ENCODE peak calls at places on chromosomes 1 and 21, in eight cellular contexts. K, I, A, D, R, E, P and G are unnamed samples.

GRCh38 chr1:219917851-219918466 is 10.4 kb downstream of the SLC30A10 start:
- DNase-seq in K (no peak), I (no peak), A (peak), D (no peak), R (peak), E (no peak), P (no peak), G (no peak)

GRCh38 chr1:57112148-57112547 is 146.3 kb upstream of the C8B start:
- DNase-seq in K (no peak), I (no peak), A (no peak), D (no peak), R (no peak), E (peak), P (no peak), G (peak)

GRCh38 chr1:201710632-201711031 is 118.3 kb upstream of the IPO9 start:
- DNase-seq in K (no peak), I (no peak), A (no peak), D (no peak), R (no peak), E (no peak), P (no peak), G (no peak)

GRCh38 chr1:202957733-202958543 is at the start of gene ADIPOR1:
- DNase-seq in K (no peak), I (peak), A (peak), D (peak), R (peak), E (peak), P (peak), G (peak)

GRCh38 chr1:92927870-92928269 is 33.4 kb downstream of the DIPK1A start:
- DNase-seq in K (no peak), I (no peak), A (no peak), D (no peak), R (no peak), E (no peak), P (no peak), G (no peak)

GRCh38 chr21:42209801-42210479 is 9.0 kb upstream of the ABCG1 start:
- DNase-seq in K (no peak), I (no peak), A (no peak), D (peak), R (no peak), E (peak), P (no peak), G (no peak)

GRCh38 chr1:22751124-22751531 is 40.5 kb downstream of the EPHB2 start:
- DNase-seq in K (no peak), I (no peak), A (peak), D (peak), R (no peak), E (no peak), P (no peak), G (no peak)

GRCh38 chr1:41878495-41878894 is 40.2 kb downstream of the HIVEP3 start:
- DNase-seq in K (no peak), I (no peak), A (no peak), D (no peak), R (no peak), E (no peak), P (no peak), G (no peak)

GRCh38 chr1:53971718-53972117 is 25.6 kb downstream of the LRRC42 start:
- DNase-seq in K (peak), I (no peak), A (no peak), D (no peak), R (peak), E (no peak), P (no peak), G (no peak)

GRCh38 chr1:81650741-81651140 is 150.0 kb upstream of the ADGRL2 start:
- DNase-seq in K (no peak), I (no peak), A (no peak), D (no peak), R (no peak), E (no peak), P (no peak), G (no peak)

GRCh38 chr1:44200336-44200735 is 12.9 kb upstream of the DMAP1 start:
- DNase-seq in K (no peak), I (no peak), A (no peak), D (no peak), R (no peak), E (no peak), P (no peak), G (no peak)

GRCh38 chr1:180927841-180928240 is 15.1 kb downstream of the KIAA1614 start:
- DNase-seq in K (no peak), I (no peak), A (no peak), D (no peak), R (no peak), E (no peak), P (no peak), G (no peak)

GRCh38 chr1:204494281-204495077 is at the start of gene PIK3C2B:
- DNase-seq in K (peak), I (peak), A (peak), D (peak), R (peak), E (peak), P (peak), G (peak)

GRCh38 chr1:145720556-145720877 is 1.2 kb downstream of the CD160 start:
- DNase-seq in K (peak), I (no peak), A (no peak), D (no peak), R (peak), E (no peak), P (no peak), G (no peak)

GRCh38 chr1:62180649-62181048 is 14.0 kb upstream of the L1TD1 start:
- DNase-seq in K (no peak), I (no peak), A (peak), D (peak), R (no peak), E (no peak), P (no peak), G (no peak)

GRCh38 chr1:90763506-90763905 is 46.4 kb upstream of the BARHL2 start:
- DNase-seq in K (no peak), I (no peak), A (no peak), D (no peak), R (no peak), E (no peak), P (no peak), G (no peak)

GRCh38 chr1:168623003-168623828 is 46.8 kb downstream of the XCL1 start:
- DNase-seq in K (no peak), I (peak), A (peak), D (no peak), R (peak), E (no peak), P (no peak), G (peak)

GRCh38 chr21:15706686-15707085 is 23.1 kb upstream of the USP25 start:
- DNase-seq in K (peak), I (peak), A (no peak), D (peak), R (peak), E (peak), P (no peak), G (no peak)

GRCh38 chr1:185991266-185991665 is 257.1 kb downstream of the HMCN1 start:
- DNase-seq in K (no peak), I (no peak), A (no peak), D (no peak), R (no peak), E (no peak), P (no peak), G (no peak)

GRCh38 chr1:229296541-229296941 is 25.6 kb downstream of the RAB4A start:
- DNase-seq in K (peak), I (no peak), A (no peak), D (no peak), R (peak), E (no peak), P (peak), G (no peak)

GRCh38 chr1:9120312-9120958 is 8.5 kb downstream of the GPR157 start:
- DNase-seq in K (no peak), I (no peak), A (no peak), D (no peak), R (no peak), E (no peak), P (no peak), G (no peak)

GRCh38 chr1:109371271-109371739 is 26.4 kb downstream of the SORT1 start:
- DNase-seq in K (no peak), I (no peak), A (no peak), D (no peak), R (no peak), E (no peak), P (no peak), G (no peak)

GRCh38 chr1:23344987-23345472 is 946 bp upstream of the HNRNPR start:
- DNase-seq in K (no peak), I (no peak), A (no peak), D (no peak), R (no peak), E (no peak), P (no peak), G (no peak)

GRCh38 chr1:10074059-10074854 is 41.5 kb downstream of the UBE4B start:
- DNase-seq in K (peak), I (peak), A (peak), D (no peak), R (peak), E (no peak), P (no peak), G (no peak)

GRCh38 chr1:204461331-204462228 is 33.0 kb downstream of the PIK3C2B start:
- DNase-seq in K (no peak), I (no peak), A (peak), D (no peak), R (no peak), E (no peak), P (peak), G (peak)

GRCh38 chr1:11862890-11863289 is 4.1 kb upstream of the NPPB start:
- DNase-seq in K (no peak), I (no peak), A (no peak), D (no peak), R (peak), E (no peak), P (no peak), G (no peak)

GRCh38 chr1:43272161-43272560 is 2.4 kb downstream of the TMEM125 start:
- DNase-seq in K (no peak), I (no peak), A (peak), D (peak), R (no peak), E (peak), P (no peak), G (no peak)

GRCh38 chr1:207364622-207365021 is 43.1 kb downstream of the CD55 start:
- DNase-seq in K (no peak), I (no peak), A (no peak), D (no peak), R (no peak), E (no peak), P (no peak), G (no peak)

GRCh38 chr1:11473635-11474034 is 5.3 kb upstream of the DISP3 start:
- DNase-seq in K (no peak), I (no peak), A (no peak), D (no peak), R (no peak), E (peak), P (no peak), G (peak)

GRCh38 chr1:15288173-15288926 is 41.3 kb downstream of the FHAD1 start:
- DNase-seq in K (no peak), I (no peak), A (no peak), D (no peak), R (no peak), E (peak), P (no peak), G (no peak)

DNA sequence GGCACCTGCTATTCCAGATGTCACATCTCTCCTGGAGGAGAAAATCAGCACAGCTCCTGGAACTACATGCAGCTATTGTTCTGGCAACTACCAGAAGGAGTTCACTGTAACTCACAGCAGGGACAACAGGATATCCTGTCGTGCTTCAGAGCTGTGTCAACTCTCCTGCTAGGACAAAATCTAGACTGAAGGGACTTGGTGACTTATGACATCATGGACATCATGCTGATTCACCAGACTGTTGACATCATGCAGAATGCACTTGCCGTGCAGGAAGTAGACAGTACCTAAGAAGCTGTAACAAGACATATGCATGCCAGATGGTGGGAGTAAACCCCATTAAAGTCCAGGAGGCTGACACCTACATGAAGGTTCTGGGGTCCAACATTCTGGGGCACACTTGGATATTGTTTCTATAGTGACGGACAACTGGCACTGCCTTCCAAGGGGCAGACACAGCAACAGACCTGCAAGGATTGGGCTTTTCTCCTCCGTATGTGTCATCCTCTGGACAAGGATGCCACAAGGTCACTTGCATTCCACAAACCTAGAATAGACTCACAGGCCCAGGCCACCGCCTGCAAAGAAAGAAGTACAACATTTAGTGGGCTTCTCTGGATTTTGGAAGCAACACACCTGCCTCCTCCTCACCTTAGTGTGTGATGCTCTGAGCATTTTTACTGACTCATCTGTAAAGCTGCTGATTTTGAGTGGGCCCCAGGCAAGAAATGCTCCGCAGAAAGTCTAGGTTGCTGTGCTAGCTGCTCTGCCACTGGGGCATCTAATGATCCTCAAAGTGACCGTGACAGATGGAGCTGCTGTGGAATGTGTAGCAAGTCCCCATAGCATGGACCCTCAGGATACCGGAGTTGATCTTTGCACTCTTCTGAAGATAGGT is 249.2 kb downstream of the MATN1 start:
- DNase-seq in K (no peak), I (no peak), A (peak), D (peak), R (no peak), E (no peak), P (no peak), G (peak)
- H3K27ac ChIP-seq in K (no peak), I (no peak), A (no peak), D (no peak), R (no peak), E (no peak), P (no peak), G (no peak)

DNA sequence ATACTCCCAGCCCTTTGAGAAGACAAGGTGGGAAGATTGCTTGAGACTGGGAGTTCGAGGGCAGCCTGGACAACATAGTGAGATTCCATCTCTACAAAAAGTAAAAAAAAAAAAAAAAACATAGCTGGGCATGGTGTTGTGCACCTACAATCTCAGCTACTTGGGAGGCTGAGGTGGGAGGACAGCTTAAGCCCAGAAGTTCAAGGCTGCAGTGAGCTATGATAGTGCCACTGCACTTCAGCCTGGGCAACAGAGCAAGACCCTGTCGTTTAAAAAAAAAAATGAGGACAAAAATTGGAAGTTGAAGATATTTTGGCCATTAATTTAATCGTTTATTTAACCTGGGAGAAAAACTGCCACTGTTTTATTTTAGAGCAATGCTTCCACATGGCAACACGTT is 1.1 kb downstream of the URB1 start:
- DNase-seq in K (no peak), I (no peak), A (no peak), D (no peak), R (no peak), E (no peak), P (no peak), G (no peak)
- H3K27ac ChIP-seq in K (no peak), I (peak), A (no peak), D (peak), R (no peak), E (no peak), P (peak), G (no peak)

GRCh38 chr21:23152130-23152529 is 2153.9 kb downstream of the NCAM2 start:
- DNase-seq in K (no peak), I (no peak), A (no peak), D (no peak), R (no peak), E (no peak), P (no peak), G (no peak)
- H3K27ac ChIP-seq in K (no peak), I (no peak), A (no peak), D (no peak), R (no peak), E (no peak), P (no peak), G (no peak)

DNA sequence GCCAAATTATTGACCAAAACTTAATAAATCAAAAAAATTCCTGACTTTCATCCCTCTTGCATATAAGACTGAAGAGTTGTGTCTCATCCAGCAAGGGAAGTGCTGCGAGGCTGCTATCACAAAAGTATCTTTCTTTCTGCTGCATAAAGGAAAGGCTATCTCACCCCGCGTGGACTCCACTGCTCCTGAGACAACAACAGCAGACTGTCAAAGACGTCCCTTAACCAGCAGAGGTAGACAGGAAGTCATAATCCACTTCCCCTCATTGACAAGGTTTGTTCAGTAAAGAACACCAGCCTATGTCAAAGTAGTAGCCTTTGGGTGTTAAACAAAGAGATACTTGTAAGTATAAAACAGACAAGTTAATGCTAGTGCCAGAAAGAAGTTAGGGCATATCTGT is 29.4 kb downstream of the VPS26C start:
- DNase-seq in K (no peak), I (no peak), A (peak), D (no peak), R (no peak), E (no peak), P (no peak), G (no peak)
- H3K27ac ChIP-seq in K (no peak), I (no peak), A (no peak), D (no peak), R (no peak), E (peak), P (no peak), G (no peak)

GRCh38 chr21:37206531-37206930 is 60.6 kb downstream of the VPS26C start:
- DNase-seq in K (no peak), I (no peak), A (no peak), D (no peak), R (no peak), E (no peak), P (no peak), G (no peak)

GRCh38 chr21:37210017-37210593 is 57.0 kb downstream of the VPS26C start:
- DNase-seq in K (no peak), I (no peak), A (no peak), D (no peak), R (no peak), E (no peak), P (no peak), G (no peak)

GRCh38 chr21:37208741-37209225 is 58.4 kb downstream of the VPS26C start:
- DNase-seq in K (no peak), I (no peak), A (no peak), D (no peak), R (no peak), E (no peak), P (no peak), G (no peak)

GRCh38 chr21:37208056-37208705 is 59.0 kb downstream of the VPS26C start:
- DNase-seq in K (no peak), I (no peak), A (peak), D (peak), R (no peak), E (no peak), P (peak), G (no peak)

GRCh38 chr21:37207441-37208009 is 59.6 kb downstream of the VPS26C start:
- DNase-seq in K (no peak), I (no peak), A (no peak), D (no peak), R (no peak), E (no peak), P (no peak), G (no peak)
- H3K27ac ChIP-seq in K (no peak), I (no peak), A (no peak), D (peak), R (no peak), E (no peak), P (peak), G (no peak)

DNA sequence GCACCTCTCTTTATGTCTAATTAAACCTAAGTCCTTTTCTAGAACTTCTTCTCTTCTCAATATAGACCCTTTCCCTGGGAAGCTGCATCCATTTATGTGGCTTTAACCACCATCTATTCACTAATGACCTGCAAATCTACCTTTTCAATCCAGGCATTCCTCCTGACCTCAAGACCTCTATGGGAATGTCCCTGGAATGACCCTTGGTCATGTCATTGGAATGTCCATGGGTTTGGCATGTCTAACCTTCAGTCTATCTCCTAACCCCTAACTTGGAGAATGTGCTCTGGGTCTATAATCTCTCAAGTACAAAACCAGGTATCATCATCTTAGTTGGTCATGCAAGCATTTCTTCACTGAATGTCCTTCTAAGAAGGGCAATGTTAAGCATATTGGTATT is 196.1 kb downstream of the KCNH1 start:
- DNase-seq in K (no peak), I (no peak), A (no peak), D (no peak), R (no peak), E (no peak), P (no peak), G (no peak)
- H3K27ac ChIP-seq in K (no peak), I (no peak), A (no peak), D (no peak), R (no peak), E (no peak), P (no peak), G (no peak)